ENCODE peak calls at places on chromosomes 2 and 18, in nine cellular contexts. One of them, this sample, is unnamed. For H3K4me1, the result is how much of the 10 kb centered on the place peaks cover.

GRCh38 chr2:174024524-174025270 is 59.5 kb upstream of the SP3 start:
- DNase-seq in heart left ventricle: peak
- DNase-seq in K562: no peak
- DNase-seq in IMR-90: peak
- DNase-seq in transverse colon: peak
- DNase-seq in breast epithelium: peak
- DNase-seq in spleen: no peak
- DNase-seq in sigmoid colon: peak
- DNase-seq in HCT116: no peak
- DNase-seq in this sample: peak

GRCh38 chr2:148209598-148209997 is 188.7 kb downstream of the MBD5 start:
- DNase-seq in spleen: no peak
- DNase-seq in transverse colon: no peak
- DNase-seq in heart left ventricle: no peak
- DNase-seq in K562: peak
- DNase-seq in sigmoid colon: no peak
- DNase-seq in HCT116: peak
- DNase-seq in breast epithelium: no peak
- DNase-seq in IMR-90: no peak
- DNase-seq in this sample: no peak

GRCh38 chr2:207288628-207289027 is 122.9 kb upstream of the KLF7 start:
- DNase-seq in IMR-90: no peak
- DNase-seq in transverse colon: no peak
- DNase-seq in heart left ventricle: no peak
- DNase-seq in K562: no peak
- DNase-seq in HCT116: no peak
- DNase-seq in sigmoid colon: no peak
- DNase-seq in breast epithelium: no peak
- DNase-seq in spleen: no peak
- DNase-seq in this sample: no peak

GRCh38 chr2:144358979-144359541 is 160.9 kb downstream of the ZEB2 start:
- DNase-seq in IMR-90: peak
- DNase-seq in K562: no peak
- DNase-seq in spleen: no peak
- DNase-seq in sigmoid colon: no peak
- DNase-seq in heart left ventricle: no peak
- DNase-seq in transverse colon: no peak
- DNase-seq in HCT116: no peak
- DNase-seq in breast epithelium: no peak
- DNase-seq in this sample: peak

GRCh38 chr18:2994603-2995432 is 18.1 kb downstream of the LPIN2 start:
- DNase-seq in K562: peak
- DNase-seq in IMR-90: no peak
- DNase-seq in HCT116: no peak
- DNase-seq in transverse colon: peak
- DNase-seq in spleen: peak
- DNase-seq in breast epithelium: no peak
- DNase-seq in sigmoid colon: no peak
- DNase-seq in heart left ventricle: peak
- DNase-seq in this sample: no peak

GRCh38 chr18:2914185-2914584 is 67.4 kb downstream of the EMILIN2 start:
- DNase-seq in HCT116: no peak
- DNase-seq in breast epithelium: peak
- DNase-seq in sigmoid colon: peak
- DNase-seq in spleen: no peak
- DNase-seq in IMR-90: no peak
- DNase-seq in transverse colon: no peak
- DNase-seq in heart left ventricle: peak
- DNase-seq in K562: no peak
- DNase-seq in this sample: no peak

GRCh38 chr2:227428731-227429285 is 41.1 kb upstream of the SCYGR1 start:
- DNase-seq in IMR-90: no peak
- DNase-seq in spleen: no peak
- DNase-seq in sigmoid colon: no peak
- DNase-seq in HCT116: no peak
- DNase-seq in breast epithelium: no peak
- DNase-seq in heart left ventricle: no peak
- DNase-seq in transverse colon: no peak
- DNase-seq in K562: no peak
- DNase-seq in this sample: no peak

GRCh38 chr2:197052371-197052770 is 125.9 kb upstream of the PGAP1 start:
- DNase-seq in breast epithelium: no peak
- DNase-seq in spleen: no peak
- DNase-seq in K562: no peak
- DNase-seq in HCT116: no peak
- DNase-seq in heart left ventricle: no peak
- DNase-seq in sigmoid colon: no peak
- DNase-seq in IMR-90: no peak
- DNase-seq in transverse colon: no peak
- DNase-seq in this sample: no peak

GRCh38 chr2:193467276-193467987 is 1272.7 kb upstream of the TMEFF2 start:
- DNase-seq in transverse colon: no peak
- DNase-seq in IMR-90: no peak
- DNase-seq in breast epithelium: no peak
- DNase-seq in heart left ventricle: no peak
- DNase-seq in HCT116: no peak
- DNase-seq in sigmoid colon: no peak
- DNase-seq in K562: no peak
- DNase-seq in spleen: no peak
- DNase-seq in this sample: no peak

GRCh38 chr2:206614825-206615224 is 27.5 kb upstream of the FAM237A start:
- DNase-seq in heart left ventricle: no peak
- DNase-seq in sigmoid colon: no peak
- DNase-seq in HCT116: no peak
- DNase-seq in transverse colon: no peak
- DNase-seq in K562: peak
- DNase-seq in spleen: no peak
- DNase-seq in IMR-90: peak
- DNase-seq in breast epithelium: no peak
- DNase-seq in this sample: peak

GRCh38 chr2:11938196-11938595 is 191.8 kb downstream of the LPIN1 start:
- DNase-seq in K562: no peak
- DNase-seq in transverse colon: peak
- DNase-seq in spleen: no peak
- DNase-seq in heart left ventricle: peak
- DNase-seq in sigmoid colon: peak
- DNase-seq in breast epithelium: no peak
- DNase-seq in HCT116: no peak
- DNase-seq in IMR-90: peak
- DNase-seq in this sample: no peak

GRCh38 chr2:159174759-159175158 is 111.7 kb downstream of the WDSUB1 start:
- DNase-seq in sigmoid colon: no peak
- DNase-seq in heart left ventricle: no peak
- DNase-seq in spleen: no peak
- DNase-seq in K562: no peak
- DNase-seq in HCT116: no peak
- DNase-seq in transverse colon: no peak
- DNase-seq in IMR-90: no peak
- DNase-seq in breast epithelium: no peak
- DNase-seq in this sample: no peak

DNA sequence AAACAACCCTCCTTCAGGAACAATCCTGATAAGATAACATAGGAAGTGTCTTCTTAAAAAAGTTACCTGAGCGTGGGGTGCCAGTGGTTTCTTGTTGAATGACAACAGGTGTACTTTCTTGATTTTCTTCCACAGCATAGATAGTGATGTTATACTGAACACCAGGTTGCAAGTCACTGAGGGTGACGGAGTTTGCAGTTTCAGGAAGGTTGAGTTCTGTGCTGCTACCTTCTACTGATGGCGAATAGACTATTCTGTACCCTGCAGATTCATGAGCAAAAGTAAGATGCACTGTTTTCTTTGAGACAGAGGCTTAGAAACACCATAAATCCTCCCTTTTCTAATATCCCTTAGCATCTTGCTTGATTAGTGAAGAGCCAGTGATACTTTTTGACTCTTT is 28.8 kb downstream of the FN1 start:
- DNase-seq in breast epithelium: no peak
- DNase-seq in HCT116: no peak
- DNase-seq in K562: no peak
- DNase-seq in IMR-90: no peak
- DNase-seq in sigmoid colon: no peak
- DNase-seq in heart left ventricle: no peak
- DNase-seq in spleen: no peak
- DNase-seq in transverse colon: no peak
- DNase-seq in this sample: no peak
- TF ChIP-seq POLR2A in breast epithelium: no peak
- TF ChIP-seq POLR2A in HCT116: no peak
- TF ChIP-seq POLR2A in K562: no peak
- TF ChIP-seq POLR2A in IMR-90: no peak
- TF ChIP-seq POLR2A in sigmoid colon: no peak
- TF ChIP-seq POLR2A in heart left ventricle: no peak
- TF ChIP-seq POLR2A in spleen: no peak
- TF ChIP-seq POLR2A in transverse colon: no peak
- TF ChIP-seq POLR2A in this sample: no peak

GRCh38 chr18:27500531-27500930 is 315.4 kb upstream of the CHST9 start:
- DNase-seq in K562: no peak
- DNase-seq in spleen: no peak
- DNase-seq in breast epithelium: no peak
- DNase-seq in transverse colon: no peak
- DNase-seq in sigmoid colon: no peak
- DNase-seq in HCT116: no peak
- DNase-seq in IMR-90: no peak
- DNase-seq in heart left ventricle: no peak
- DNase-seq in this sample: no peak
- H3K4me1 ChIP-seq in K562: under half
- H3K4me1 ChIP-seq in spleen: under half
- H3K4me1 ChIP-seq in breast epithelium: under half
- H3K4me1 ChIP-seq in transverse colon: under half
- H3K4me1 ChIP-seq in sigmoid colon: under half
- H3K4me1 ChIP-seq in HCT116: under half
- H3K4me1 ChIP-seq in IMR-90: under half
- H3K4me1 ChIP-seq in heart left ventricle: under half
- H3K4me1 ChIP-seq in this sample: under half

GRCh38 chr2:61763605-61764034 is 90.2 kb downstream of the FAM161A start:
- DNase-seq in K562: peak
- DNase-seq in IMR-90: peak
- DNase-seq in HCT116: peak
- DNase-seq in spleen: peak
- DNase-seq in heart left ventricle: peak
- DNase-seq in transverse colon: peak
- DNase-seq in sigmoid colon: peak
- DNase-seq in breast epithelium: peak
- DNase-seq in this sample: peak

GRCh38 chr2:61762292-61762691 is 91.6 kb downstream of the FAM161A start:
- DNase-seq in spleen: no peak
- DNase-seq in transverse colon: no peak
- DNase-seq in K562: no peak
- DNase-seq in HCT116: no peak
- DNase-seq in breast epithelium: no peak
- DNase-seq in IMR-90: no peak
- DNase-seq in heart left ventricle: no peak
- DNase-seq in sigmoid colon: no peak
- DNase-seq in this sample: no peak

GRCh38 chr2:61758159-61758558 is 95.7 kb downstream of the FAM161A start:
- DNase-seq in IMR-90: no peak
- DNase-seq in heart left ventricle: no peak
- DNase-seq in sigmoid colon: no peak
- DNase-seq in breast epithelium: no peak
- DNase-seq in spleen: no peak
- DNase-seq in HCT116: no peak
- DNase-seq in K562: no peak
- DNase-seq in transverse colon: no peak
- DNase-seq in this sample: no peak

GRCh38 chr2:61758991-61759390 is 94.9 kb downstream of the FAM161A start:
- DNase-seq in breast epithelium: no peak
- DNase-seq in HCT116: no peak
- DNase-seq in sigmoid colon: no peak
- DNase-seq in spleen: no peak
- DNase-seq in K562: no peak
- DNase-seq in transverse colon: no peak
- DNase-seq in heart left ventricle: no peak
- DNase-seq in IMR-90: peak
- DNase-seq in this sample: no peak

DNA sequence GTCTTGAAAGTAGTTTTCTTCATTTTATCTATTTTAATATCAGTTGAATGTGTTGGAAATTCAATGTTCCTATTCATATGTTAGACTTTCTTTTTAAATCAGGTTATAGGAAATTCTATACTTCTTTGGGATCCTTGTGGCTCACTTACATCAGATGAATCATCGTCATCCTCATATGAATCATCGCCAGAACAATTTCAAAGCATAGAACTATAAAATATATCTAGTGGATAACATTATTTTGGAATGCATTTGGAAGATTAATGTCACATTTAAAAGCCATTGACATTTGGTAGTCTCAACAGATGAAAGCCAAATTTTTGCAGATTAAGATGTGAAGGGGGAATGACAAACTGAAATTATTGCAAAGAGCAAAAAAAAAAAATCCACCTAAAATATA is 94.1 kb downstream of the FAM161A start:
- DNase-seq in breast epithelium: no peak
- DNase-seq in transverse colon: no peak
- DNase-seq in heart left ventricle: no peak
- DNase-seq in spleen: no peak
- DNase-seq in IMR-90: peak
- DNase-seq in K562: no peak
- DNase-seq in HCT116: no peak
- DNase-seq in sigmoid colon: no peak
- DNase-seq in this sample: no peak
- TF ChIP-seq CTCF in breast epithelium: no peak
- TF ChIP-seq CTCF in transverse colon: no peak
- TF ChIP-seq CTCF in heart left ventricle: no peak
- TF ChIP-seq CTCF in spleen: no peak
- TF ChIP-seq CTCF in IMR-90: no peak
- TF ChIP-seq CTCF in K562: no peak
- TF ChIP-seq CTCF in HCT116: no peak
- TF ChIP-seq CTCF in sigmoid colon: no peak
- TF ChIP-seq CTCF in this sample: no peak

GRCh38 chr18:79706006-79706405 is 26.4 kb downstream of the CTDP1 start:
- DNase-seq in K562: no peak
- DNase-seq in sigmoid colon: no peak
- DNase-seq in spleen: no peak
- DNase-seq in heart left ventricle: peak
- DNase-seq in transverse colon: no peak
- DNase-seq in breast epithelium: no peak
- DNase-seq in IMR-90: no peak
- DNase-seq in HCT116: no peak
- DNase-seq in this sample: no peak

GRCh38 chr18:79706658-79707057 is 27.1 kb downstream of the CTDP1 start:
- DNase-seq in spleen: no peak
- DNase-seq in transverse colon: no peak
- DNase-seq in heart left ventricle: no peak
- DNase-seq in HCT116: no peak
- DNase-seq in breast epithelium: no peak
- DNase-seq in sigmoid colon: no peak
- DNase-seq in K562: no peak
- DNase-seq in IMR-90: no peak
- DNase-seq in this sample: no peak

GRCh38 chr18:79707671-79708070 is 28.1 kb downstream of the CTDP1 start:
- DNase-seq in heart left ventricle: peak
- DNase-seq in breast epithelium: no peak
- DNase-seq in spleen: peak
- DNase-seq in K562: no peak
- DNase-seq in sigmoid colon: peak
- DNase-seq in transverse colon: no peak
- DNase-seq in IMR-90: no peak
- DNase-seq in HCT116: no peak
- DNase-seq in this sample: no peak

GRCh38 chr18:79707239-79707638 is 27.6 kb downstream of the CTDP1 start:
- DNase-seq in K562: no peak
- DNase-seq in sigmoid colon: no peak
- DNase-seq in spleen: no peak
- DNase-seq in HCT116: no peak
- DNase-seq in breast epithelium: no peak
- DNase-seq in heart left ventricle: peak
- DNase-seq in IMR-90: no peak
- DNase-seq in transverse colon: no peak
- DNase-seq in this sample: no peak

GRCh38 chr18:79708412-79708811 is 28.8 kb downstream of the CTDP1 start:
- DNase-seq in transverse colon: no peak
- DNase-seq in heart left ventricle: peak
- DNase-seq in IMR-90: no peak
- DNase-seq in breast epithelium: no peak
- DNase-seq in spleen: peak
- DNase-seq in HCT116: no peak
- DNase-seq in K562: no peak
- DNase-seq in sigmoid colon: no peak
- DNase-seq in this sample: no peak
- TF ChIP-seq POLR2A in transverse colon: no peak
- TF ChIP-seq POLR2A in heart left ventricle: no peak
- TF ChIP-seq POLR2A in IMR-90: no peak
- TF ChIP-seq POLR2A in breast epithelium: no peak
- TF ChIP-seq POLR2A in spleen: no peak
- TF ChIP-seq POLR2A in HCT116: no peak
- TF ChIP-seq POLR2A in K562: no peak
- TF ChIP-seq POLR2A in sigmoid colon: no peak
- TF ChIP-seq POLR2A in this sample: no peak